ENCODE peak calls at places on chromosomes 4 and X, in five cellular contexts. X is heart left ventricle; Y is GM13977; M is stimulated activated CD8-positive, alpha-beta memory T cell treated with anti-CD3 and anti-CD28 coated beads, Interleukin-4, amount 100 ng/mL, for 48 hours; C is coronary artery. A is an unnamed sample.
A peak's percentile ranks its signal among the peaks of the same experiment; 100 is the strongest.

GRCh38 chrX:96776966-96777365 is 92.3 kb downstream of the DIAPH2 start:
- DNase-seq in C (no peak), X (no peak), Y (no peak), M (no peak), A (no peak)

GRCh38 chrX:39773150-39773549 is 324.6 kb downstream of the BCOR start:
- DNase-seq in C (no peak), M (no peak), Y (no peak), X (no peak), A (no peak)

GRCh38 chrX:21821875-21822274 is 17.5 kb upstream of the MBTPS2 start:
- DNase-seq in M (no peak), X (no peak), Y (no peak), C (no peak), A (no peak)

GRCh38 chr4:87423313-87424031 is 1.1 kb downstream of the NUDT9 start:
- DNase-seq in M (no peak), X (no peak), Y (peak; percentile 16), C (no peak), A (peak; percentile 29)

GRCh38 chr4:127400736-127401346 is 231.9 kb upstream of the INTU start:
- DNase-seq in Y (peak; percentile 25), M (peak; percentile 56), C (no peak), X (peak; percentile 26), A (peak; percentile 21)

GRCh38 chrX:29992083-29992482 is 223.3 kb upstream of the MAGEB2 start:
- DNase-seq in Y (no peak), X (no peak), M (no peak), C (no peak), A (no peak)

GRCh38 chrX:94057385-94057784 is 383.4 kb downstream of the FAM133A start:
- DNase-seq in C (no peak), M (no peak), Y (no peak), X (no peak), A (no peak)

GRCh38 chrX:121093011-121093410 is 45.6 kb downstream of the GLUD2 start:
- DNase-seq in Y (no peak), X (no peak), C (no peak), M (no peak), A (no peak)

GRCh38 chrX:1912193-1912592 is 297.3 kb downstream of the ASMT start:
- DNase-seq in M (no peak), C (no peak), Y (no peak), X (no peak), A (no peak)

GRCh38 chrX:134482371-134482770 is 22.4 kb downstream of the HPRT1 start:
- DNase-seq in M (no peak), C (no peak), X (no peak), Y (no peak), A (no peak)

A was measured in GM10248.